ENCODE peak calls at places on chromosomes 13 and 19, in six cellular contexts. One of them, this sample, is unnamed.

GRCh38 chr13:44426461-44426860 is 52.8 kb downstream of the SERP2 start:
- DNase-seq in choroid plexus epithelial cell: no peak
- DNase-seq in AG04449: no peak
- DNase-seq in tibial nerve: no peak
- DNase-seq in cardiac fibroblast: no peak
- DNase-seq in heart right ventricle: no peak
- DNase-seq in this sample: no peak

GRCh38 chr13:42753697-42754096 is 27.7 kb upstream of the FAM216B start:
- DNase-seq in choroid plexus epithelial cell: peak; percentile 28
- DNase-seq in AG04449: no peak
- DNase-seq in tibial nerve: no peak
- DNase-seq in cardiac fibroblast: peak; percentile 46
- DNase-seq in heart right ventricle: no peak
- DNase-seq in this sample: no peak

GRCh38 chr19:58356236-58356970 is 3.1 kb upstream of the A1BG start:
- DNase-seq in choroid plexus epithelial cell: peak; percentile 52
- DNase-seq in AG04449: no peak
- DNase-seq in tibial nerve: no peak
- DNase-seq in cardiac fibroblast: peak; percentile 53
- DNase-seq in heart right ventricle: no peak
- DNase-seq in this sample: no peak

GRCh38 chr13:112444001-112444311 is 67.8 kb downstream of the SPACA7 start:
- DNase-seq in choroid plexus epithelial cell: peak; percentile 71
- DNase-seq in AG04449: no peak
- DNase-seq in tibial nerve: no peak
- DNase-seq in cardiac fibroblast: peak; percentile 60
- DNase-seq in heart right ventricle: peak; percentile 46
- DNase-seq in this sample: no peak

GRCh38 chr19:43651758-43652545 is 12.3 kb upstream of the CADM4 start:
- DNase-seq in choroid plexus epithelial cell: peak; percentile 84
- DNase-seq in AG04449: no peak
- DNase-seq in tibial nerve: peak; percentile 28
- DNase-seq in cardiac fibroblast: peak; percentile 69
- DNase-seq in heart right ventricle: peak; percentile 62
- DNase-seq in this sample: no peak

GRCh38 chr13:113402471-113403254 is 38.7 kb upstream of the GRTP1 start:
- DNase-seq in choroid plexus epithelial cell: no peak
- DNase-seq in AG04449: no peak
- DNase-seq in tibial nerve: peak; percentile 7
- DNase-seq in cardiac fibroblast: no peak
- DNase-seq in heart right ventricle: peak; percentile 4
- DNase-seq in this sample: no peak

GRCh38 chr13:38783992-38784875 is 97.4 kb downstream of the FREM2 start:
- DNase-seq in choroid plexus epithelial cell: no peak
- DNase-seq in AG04449: no peak
- DNase-seq in tibial nerve: no peak
- DNase-seq in cardiac fibroblast: no peak
- DNase-seq in heart right ventricle: no peak
- DNase-seq in this sample: no peak

GRCh38 chr13:103731959-103732358 is 665.7 kb upstream of the SLC10A2 start:
- DNase-seq in choroid plexus epithelial cell: no peak
- DNase-seq in AG04449: no peak
- DNase-seq in tibial nerve: no peak
- DNase-seq in cardiac fibroblast: no peak
- DNase-seq in heart right ventricle: no peak
- DNase-seq in this sample: no peak

GRCh38 chr19:13118424-13119193 is 545 bp downstream of the NACC1 start:
- DNase-seq in choroid plexus epithelial cell: peak; percentile 52
- DNase-seq in AG04449: no peak
- DNase-seq in tibial nerve: no peak
- DNase-seq in cardiac fibroblast: no peak
- DNase-seq in heart right ventricle: no peak
- DNase-seq in this sample: no peak

GRCh38 chr13:40102360-40102727 is 446.9 kb downstream of the COG6 start:
- DNase-seq in choroid plexus epithelial cell: no peak
- DNase-seq in AG04449: no peak
- DNase-seq in tibial nerve: no peak
- DNase-seq in cardiac fibroblast: no peak
- DNase-seq in heart right ventricle: no peak
- DNase-seq in this sample: no peak

GRCh38 chr19:55256562-55257460 is 2.0 kb downstream of the PPP6R1 start:
- DNase-seq in choroid plexus epithelial cell: peak; percentile 13
- DNase-seq in AG04449: no peak
- DNase-seq in tibial nerve: no peak
- DNase-seq in cardiac fibroblast: no peak
- DNase-seq in heart right ventricle: no peak
- DNase-seq in this sample: no peak

GRCh38 chr19:19567391-19567790 is 29.3 kb downstream of the CILP2 start:
- DNase-seq in choroid plexus epithelial cell: no peak
- DNase-seq in AG04449: no peak
- DNase-seq in tibial nerve: no peak
- DNase-seq in cardiac fibroblast: no peak
- DNase-seq in heart right ventricle: no peak
- DNase-seq in this sample: no peak

GRCh38 chr19:47445527-47445926 is 26.2 kb downstream of the SLC8A2 start:
- DNase-seq in choroid plexus epithelial cell: no peak
- DNase-seq in AG04449: no peak
- DNase-seq in tibial nerve: no peak
- DNase-seq in cardiac fibroblast: no peak
- DNase-seq in heart right ventricle: no peak
- DNase-seq in this sample: no peak

GRCh38 chr13:47672982-47673670 is 327.9 kb downstream of the SUCLA2 start:
- DNase-seq in choroid plexus epithelial cell: peak; percentile 98
- DNase-seq in AG04449: peak; percentile 92
- DNase-seq in tibial nerve: no peak
- DNase-seq in cardiac fibroblast: peak; percentile 78
- DNase-seq in heart right ventricle: no peak
- DNase-seq in this sample: peak; percentile 96

GRCh38 chr13:79767126-79767525 is 286.2 kb downstream of the NDFIP2 start:
- DNase-seq in choroid plexus epithelial cell: peak; percentile 49
- DNase-seq in AG04449: no peak
- DNase-seq in tibial nerve: no peak
- DNase-seq in cardiac fibroblast: peak; percentile 18
- DNase-seq in heart right ventricle: no peak
- DNase-seq in this sample: no peak

GRCh38 chr13:73059460-73060250 is 850 bp downstream of the KLF5 start:
- DNase-seq in choroid plexus epithelial cell: peak; percentile 29
- DNase-seq in AG04449: no peak
- DNase-seq in tibial nerve: no peak
- DNase-seq in cardiac fibroblast: peak; percentile 23
- DNase-seq in heart right ventricle: peak; percentile 30
- DNase-seq in this sample: no peak

GRCh38 chr19:10551698-10552301 is 8.1 kb downstream of the ATG4D start:
- DNase-seq in choroid plexus epithelial cell: peak; percentile 46
- DNase-seq in AG04449: no peak
- DNase-seq in tibial nerve: no peak
- DNase-seq in cardiac fibroblast: peak; percentile 58
- DNase-seq in heart right ventricle: no peak
- DNase-seq in this sample: no peak

GRCh38 chr19:46678110-46678732 is 17.2 kb upstream of the DACT3 start:
- DNase-seq in choroid plexus epithelial cell: no peak
- DNase-seq in AG04449: no peak
- DNase-seq in tibial nerve: no peak
- DNase-seq in cardiac fibroblast: no peak
- DNase-seq in heart right ventricle: no peak
- DNase-seq in this sample: no peak

GRCh38 chr19:49847731-49848696 is 2.9 kb upstream of the PTOV1 start:
- DNase-seq in choroid plexus epithelial cell: peak; percentile 93
- DNase-seq in AG04449: peak; percentile 57
- DNase-seq in tibial nerve: no peak
- DNase-seq in cardiac fibroblast: peak; percentile 93
- DNase-seq in heart right ventricle: no peak
- DNase-seq in this sample: peak; percentile 80

GRCh38 chr13:113822266-113822665 is 41.6 kb downstream of the GAS6 start:
- DNase-seq in choroid plexus epithelial cell: no peak
- DNase-seq in AG04449: no peak
- DNase-seq in tibial nerve: no peak
- DNase-seq in cardiac fibroblast: no peak
- DNase-seq in heart right ventricle: no peak
- DNase-seq in this sample: no peak

GRCh38 chr13:51827254-51827653 is 17.7 kb downstream of the TMEM272 start:
- DNase-seq in choroid plexus epithelial cell: no peak
- DNase-seq in AG04449: no peak
- DNase-seq in tibial nerve: no peak
- DNase-seq in cardiac fibroblast: no peak
- DNase-seq in heart right ventricle: no peak
- DNase-seq in this sample: no peak

GRCh38 chr19:34171877-34172660 is at the start of gene LSM14A:
- DNase-seq in choroid plexus epithelial cell: peak; percentile 94
- DNase-seq in AG04449: no peak
- DNase-seq in tibial nerve: peak; percentile 94
- DNase-seq in cardiac fibroblast: peak; percentile 91
- DNase-seq in heart right ventricle: peak; percentile 92
- DNase-seq in this sample: peak; percentile 60

GRCh38 chr13:99353836-99354235 is 46.6 kb upstream of the GPR183 start:
- DNase-seq in choroid plexus epithelial cell: peak; percentile 25
- DNase-seq in AG04449: no peak
- DNase-seq in tibial nerve: no peak
- DNase-seq in cardiac fibroblast: no peak
- DNase-seq in heart right ventricle: no peak
- DNase-seq in this sample: no peak
- H3K4me3 ChIP-seq in choroid plexus epithelial cell: no peak overlapping the region
- H3K4me3 ChIP-seq in AG04449: no peak overlapping the region
- H3K4me3 ChIP-seq in tibial nerve: no peak overlapping the region
- H3K4me3 ChIP-seq in cardiac fibroblast: no peak overlapping the region
- H3K4me3 ChIP-seq in heart right ventricle: no peak overlapping the region
- H3K4me3 ChIP-seq in this sample: no peak overlapping the region

DNA sequence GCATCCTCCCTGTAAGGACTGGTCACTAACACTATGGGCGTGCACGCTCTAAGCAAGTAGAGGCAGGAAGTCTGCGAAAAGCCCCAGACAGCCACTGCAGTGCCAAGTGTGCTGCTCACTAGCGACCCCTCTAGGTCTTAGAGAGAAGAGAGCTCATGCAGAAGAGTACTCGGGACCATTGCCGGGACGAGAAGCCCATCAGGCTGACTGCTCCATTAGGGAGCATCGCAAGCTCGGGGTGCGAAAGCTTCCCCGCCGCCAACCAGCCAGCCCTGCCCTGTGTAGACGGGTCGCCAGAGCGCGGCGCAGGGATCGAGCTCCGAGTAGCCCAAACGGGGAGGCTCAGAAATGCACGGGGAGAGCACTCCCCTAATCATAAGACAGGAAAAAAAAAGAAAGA is 16.6 kb downstream of the POU4F1 start:
- DNase-seq in choroid plexus epithelial cell: no peak
- DNase-seq in AG04449: no peak
- DNase-seq in tibial nerve: no peak
- DNase-seq in cardiac fibroblast: no peak
- DNase-seq in heart right ventricle: no peak
- DNase-seq in this sample: no peak
- TF ChIP-seq CTCF in choroid plexus epithelial cell: peak; percentile 28
- TF ChIP-seq CTCF in AG04449: peak; percentile 1
- TF ChIP-seq CTCF in tibial nerve: no peak
- TF ChIP-seq CTCF in cardiac fibroblast: peak; percentile 23
- TF ChIP-seq CTCF in heart right ventricle: no peak
- TF ChIP-seq CTCF in this sample: no peak

DNA sequence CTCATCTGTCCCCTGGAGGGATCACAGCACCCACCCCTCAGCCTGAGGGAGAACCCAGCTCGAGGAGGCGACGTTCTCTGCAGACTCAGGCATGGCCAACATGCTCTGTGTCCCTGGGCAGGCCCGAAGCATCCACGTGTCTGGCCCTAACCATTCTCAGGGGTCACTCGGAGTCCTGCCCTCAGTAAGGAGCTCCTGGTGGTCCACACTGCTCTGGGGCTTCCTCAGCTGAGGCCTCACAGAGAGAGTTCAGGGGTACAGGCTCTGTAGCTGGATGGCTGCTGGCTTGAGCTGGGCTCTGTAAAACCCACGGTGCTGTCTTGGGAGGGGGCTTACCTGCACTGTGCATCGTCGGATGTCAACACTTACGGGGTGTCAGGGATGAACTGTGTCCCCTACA is 4.4 kb upstream of the SIGLEC8 start:
- DNase-seq in choroid plexus epithelial cell: no peak
- DNase-seq in AG04449: no peak
- DNase-seq in tibial nerve: no peak
- DNase-seq in cardiac fibroblast: no peak
- DNase-seq in heart right ventricle: no peak
- DNase-seq in this sample: no peak
- H3K4me3 ChIP-seq in choroid plexus epithelial cell: no peak overlapping the region
- H3K4me3 ChIP-seq in AG04449: no peak overlapping the region
- H3K4me3 ChIP-seq in tibial nerve: no peak overlapping the region
- H3K4me3 ChIP-seq in cardiac fibroblast: no peak overlapping the region
- H3K4me3 ChIP-seq in heart right ventricle: no peak overlapping the region
- H3K4me3 ChIP-seq in this sample: no peak overlapping the region

GRCh38 chr19:1315470-1316166 is 29.9 kb downstream of the EFNA2 start:
- DNase-seq in choroid plexus epithelial cell: peak; percentile 59
- DNase-seq in AG04449: no peak
- DNase-seq in tibial nerve: no peak
- DNase-seq in cardiac fibroblast: peak; percentile 54
- DNase-seq in heart right ventricle: peak; percentile 26
- DNase-seq in this sample: no peak
- TF ChIP-seq CTCF in choroid plexus epithelial cell: peak; percentile 53
- TF ChIP-seq CTCF in AG04449: peak; percentile 77
- TF ChIP-seq CTCF in tibial nerve: peak; percentile 43
- TF ChIP-seq CTCF in cardiac fibroblast: peak; percentile 26
- TF ChIP-seq CTCF in heart right ventricle: peak; percentile 61
- TF ChIP-seq CTCF in this sample: peak; percentile 51

GRCh38 chr19:8403820-8404109 is 9.3 kb upstream of the MARCHF2 start:
- DNase-seq in choroid plexus epithelial cell: no peak
- DNase-seq in AG04449: no peak
- DNase-seq in tibial nerve: no peak
- DNase-seq in cardiac fibroblast: no peak
- DNase-seq in heart right ventricle: no peak
- DNase-seq in this sample: no peak
- H3K4me3 ChIP-seq in choroid plexus epithelial cell: no peak overlapping the region
- H3K4me3 ChIP-seq in AG04449: no peak overlapping the region
- H3K4me3 ChIP-seq in tibial nerve: no peak overlapping the region
- H3K4me3 ChIP-seq in cardiac fibroblast: no peak overlapping the region
- H3K4me3 ChIP-seq in heart right ventricle: no peak overlapping the region
- H3K4me3 ChIP-seq in this sample: no peak overlapping the region

DNA sequence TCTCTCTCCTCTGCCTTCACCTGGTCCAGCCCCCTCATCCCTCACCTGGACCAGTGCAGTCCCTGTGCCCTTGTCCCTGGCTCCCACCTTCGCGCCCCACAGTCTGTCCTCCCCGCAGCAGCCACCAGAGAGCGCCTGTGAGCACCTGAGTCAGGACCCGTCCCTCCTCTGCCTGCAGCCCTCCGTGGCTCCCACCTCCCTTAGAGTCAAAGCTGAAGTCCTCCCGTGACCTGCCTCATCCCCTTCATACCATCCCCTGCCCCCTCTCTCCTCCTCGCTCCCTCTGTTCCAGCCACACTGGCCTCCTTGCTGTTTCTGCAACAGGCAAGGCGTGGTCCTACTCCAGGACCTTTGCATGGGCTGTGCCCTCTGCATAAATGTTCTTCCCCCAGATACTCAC is 10.3 kb downstream of the CELF5 start:
- DNase-seq in choroid plexus epithelial cell: no peak
- DNase-seq in AG04449: no peak
- DNase-seq in tibial nerve: no peak
- DNase-seq in cardiac fibroblast: no peak
- DNase-seq in heart right ventricle: no peak
- DNase-seq in this sample: no peak
- TF ChIP-seq CTCF in choroid plexus epithelial cell: peak; percentile 40
- TF ChIP-seq CTCF in AG04449: no peak
- TF ChIP-seq CTCF in tibial nerve: no peak
- TF ChIP-seq CTCF in cardiac fibroblast: peak; percentile 38
- TF ChIP-seq CTCF in heart right ventricle: no peak
- TF ChIP-seq CTCF in this sample: peak; percentile 37